ENCODE peak calls at places on chromosomes 7 and 10, in five cellular contexts. One of them, this sample, is unnamed.

GRCh38 chr10:87092356-87092860 is 2.2 kb downstream of the GLUD1 start:
- DNase-seq in A549: no peak
- DNase-seq in GM23338: peak
- DNase-seq in HCT116: no peak
- DNase-seq in HepG2: no peak
- DNase-seq in this sample: no peak

GRCh38 chr7:69395072-69395714 is 203.1 kb upstream of the AUTS2 start:
- DNase-seq in A549: peak
- DNase-seq in GM23338: no peak
- DNase-seq in HCT116: no peak
- DNase-seq in HepG2: no peak
- DNase-seq in this sample: no peak

GRCh38 chr10:64867501-64867962 is 1346.3 kb downstream of the REEP3 start:
- DNase-seq in A549: no peak
- DNase-seq in GM23338: no peak
- DNase-seq in HCT116: no peak
- DNase-seq in HepG2: peak
- DNase-seq in this sample: no peak

GRCh38 chr7:25665346-25665745 is 437.1 kb upstream of the NPVF start:
- DNase-seq in A549: no peak
- DNase-seq in GM23338: no peak
- DNase-seq in HCT116: no peak
- DNase-seq in HepG2: no peak
- DNase-seq in this sample: no peak

GRCh38 chr10:80177781-80178636 is 27.3 kb downstream of the ANXA11 start:
- DNase-seq in A549: no peak
- DNase-seq in GM23338: no peak
- DNase-seq in HCT116: no peak
- DNase-seq in HepG2: no peak
- DNase-seq in this sample: no peak

GRCh38 chr7:77346441-77346840 is 69.7 kb downstream of the GSAP start:
- DNase-seq in A549: no peak
- DNase-seq in GM23338: no peak
- DNase-seq in HCT116: no peak
- DNase-seq in HepG2: no peak
- DNase-seq in this sample: no peak

GRCh38 chr7:103540986-103541385 is 95.0 kb upstream of the SLC26A5 start:
- DNase-seq in A549: no peak
- DNase-seq in GM23338: no peak
- DNase-seq in HCT116: no peak
- DNase-seq in HepG2: no peak
- DNase-seq in this sample: no peak

GRCh38 chr7:40673285-40673684 is 538.5 kb downstream of the SUGCT start:
- DNase-seq in A549: no peak
- DNase-seq in GM23338: no peak
- DNase-seq in HCT116: no peak
- DNase-seq in HepG2: no peak
- DNase-seq in this sample: peak

GRCh38 chr7:25781704-25782103 is 370.3 kb upstream of the NFE2L3 start:
- DNase-seq in A549: no peak
- DNase-seq in GM23338: no peak
- DNase-seq in HCT116: no peak
- DNase-seq in HepG2: no peak
- DNase-seq in this sample: no peak

GRCh38 chr10:131041361-131041916 is 270.1 kb downstream of the TCERG1L start:
- DNase-seq in A549: no peak
- DNase-seq in GM23338: no peak
- DNase-seq in HCT116: no peak
- DNase-seq in HepG2: no peak
- DNase-seq in this sample: no peak

GRCh38 chr7:7693881-7694280 is 24.5 kb downstream of the RPA3 start:
- DNase-seq in A549: peak
- DNase-seq in GM23338: no peak
- DNase-seq in HCT116: peak
- DNase-seq in HepG2: peak
- DNase-seq in this sample: peak

GRCh38 chr7:43647314-43647691 is 64.4 kb downstream of the STK17A start:
- DNase-seq in A549: no peak
- DNase-seq in GM23338: peak
- DNase-seq in HCT116: no peak
- DNase-seq in HepG2: no peak
- DNase-seq in this sample: no peak

GRCh38 chr10:102634696-102635095 is 9.6 kb upstream of the TRIM8 start:
- DNase-seq in A549: no peak
- DNase-seq in GM23338: no peak
- DNase-seq in HCT116: no peak
- DNase-seq in HepG2: no peak
- DNase-seq in this sample: no peak

GRCh38 chr10:406976-407375 is 271.7 kb downstream of the ZMYND11 start:
- DNase-seq in A549: no peak
- DNase-seq in GM23338: no peak
- DNase-seq in HCT116: no peak
- DNase-seq in HepG2: no peak
- DNase-seq in this sample: no peak

GRCh38 chr10:30935078-30935477 is 96.6 kb downstream of the ZNF438 start:
- DNase-seq in A549: no peak
- DNase-seq in GM23338: no peak
- DNase-seq in HCT116: no peak
- DNase-seq in HepG2: no peak
- DNase-seq in this sample: no peak

GRCh38 chr10:113720386-113720785 is 31.1 kb upstream of the PLEKHS1 start:
- DNase-seq in A549: no peak
- DNase-seq in GM23338: no peak
- DNase-seq in HCT116: no peak
- DNase-seq in HepG2: peak
- DNase-seq in this sample: no peak

GRCh38 chr10:120490288-120490687 is 33.3 kb downstream of the PLPP4 start:
- DNase-seq in A549: no peak
- DNase-seq in GM23338: peak
- DNase-seq in HCT116: no peak
- DNase-seq in HepG2: no peak
- DNase-seq in this sample: no peak

GRCh38 chr10:6838118-6838517 is 258.0 kb upstream of the PRKCQ start:
- DNase-seq in A549: peak
- DNase-seq in GM23338: peak
- DNase-seq in HCT116: no peak
- DNase-seq in HepG2: peak
- DNase-seq in this sample: no peak

GRCh38 chr10:44913312-44914079 is 2.4 kb downstream of the TMEM72 start:
- DNase-seq in A549: no peak
- DNase-seq in GM23338: no peak
- DNase-seq in HCT116: no peak
- DNase-seq in HepG2: no peak
- DNase-seq in this sample: no peak

GRCh38 chr10:63765126-63765525 is 243.9 kb downstream of the REEP3 start:
- DNase-seq in A549: peak
- DNase-seq in GM23338: no peak
- DNase-seq in HCT116: no peak
- DNase-seq in HepG2: no peak
- DNase-seq in this sample: no peak

GRCh38 chr7:151742713-151743480 is 134.0 kb downstream of the PRKAG2 start:
- DNase-seq in A549: no peak
- DNase-seq in GM23338: peak
- DNase-seq in HCT116: no peak
- DNase-seq in HepG2: no peak
- DNase-seq in this sample: no peak
- TF ChIP-seq REST in A549: no peak
- TF ChIP-seq REST in GM23338: no peak
- TF ChIP-seq REST in HCT116: no peak
- TF ChIP-seq REST in HepG2: no peak
- TF ChIP-seq REST in this sample: no peak

GRCh38 chr7:100888988-100889760 is at the start of gene UFSP1:
- DNase-seq in A549: no peak
- DNase-seq in GM23338: no peak
- DNase-seq in HCT116: peak
- DNase-seq in HepG2: no peak
- DNase-seq in this sample: no peak

GRCh38 chr7:100886936-100887185 is 2.7 kb downstream of the UFSP1 start:
- DNase-seq in A549: no peak
- DNase-seq in GM23338: no peak
- DNase-seq in HCT116: no peak
- DNase-seq in HepG2: no peak
- DNase-seq in this sample: no peak

GRCh38 chr7:100888529-100888987 is 957 bp downstream of the UFSP1 start:
- DNase-seq in A549: no peak
- DNase-seq in GM23338: no peak
- DNase-seq in HCT116: no peak
- DNase-seq in HepG2: no peak
- DNase-seq in this sample: no peak

GRCh38 chr7:100887186-100887954 is 2.1 kb downstream of the UFSP1 start:
- DNase-seq in A549: no peak
- DNase-seq in GM23338: no peak
- DNase-seq in HCT116: no peak
- DNase-seq in HepG2: no peak
- DNase-seq in this sample: no peak

DNA sequence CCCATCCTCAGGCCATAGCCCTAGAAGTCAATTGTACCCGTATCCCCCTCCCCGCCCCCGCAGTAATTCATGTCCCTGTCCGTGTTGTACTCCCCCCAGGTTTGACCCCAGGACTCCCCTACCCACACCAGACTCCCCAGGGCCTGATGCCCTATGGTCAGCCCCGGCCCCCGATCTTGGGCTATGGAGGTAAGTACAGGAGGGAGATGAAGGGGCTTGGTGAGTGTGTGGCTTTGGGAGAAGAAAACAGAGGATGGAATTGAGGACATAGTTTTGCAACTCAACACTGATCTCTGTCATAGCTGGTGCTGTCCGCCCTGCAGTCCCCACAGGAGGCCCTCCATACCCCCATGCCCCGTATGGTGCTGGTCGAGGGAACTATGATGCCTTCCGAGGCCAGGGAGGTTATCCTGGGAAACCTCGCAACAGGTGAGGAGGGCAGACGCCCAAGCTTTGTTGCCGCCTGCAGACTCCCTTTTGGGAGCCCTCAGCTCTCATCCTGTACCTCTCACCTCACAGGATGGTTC is 1.5 kb downstream of the UFSP1 start:
- DNase-seq in A549: no peak
- DNase-seq in GM23338: no peak
- DNase-seq in HCT116: no peak
- DNase-seq in HepG2: no peak
- DNase-seq in this sample: no peak
- TF ChIP-seq REST in A549: no peak
- TF ChIP-seq REST in GM23338: no peak
- TF ChIP-seq REST in HCT116: no peak
- TF ChIP-seq REST in HepG2: no peak
- TF ChIP-seq REST in this sample: no peak

DNA sequence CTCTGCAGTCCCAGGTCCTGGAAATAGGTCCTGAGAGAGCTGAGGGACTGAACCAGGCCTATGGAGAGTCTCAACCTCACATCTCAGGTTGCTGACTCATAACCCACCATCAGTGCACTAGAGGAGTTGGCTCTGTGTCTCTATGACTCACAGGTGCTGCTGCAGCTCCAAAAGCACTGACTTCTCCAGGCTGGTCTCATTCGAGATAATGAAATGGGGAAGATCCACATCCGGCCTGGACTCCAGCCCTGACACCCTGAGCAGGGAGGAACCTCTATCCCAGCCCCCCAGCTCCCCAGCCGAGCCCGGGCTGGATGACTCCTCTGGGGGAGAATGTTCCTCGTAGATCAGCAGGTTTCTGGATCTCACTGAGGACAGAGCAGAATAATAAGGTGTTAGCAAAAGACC is 35.5 kb upstream of the DGKI start:
- DNase-seq in A549: peak
- DNase-seq in GM23338: no peak
- DNase-seq in HCT116: peak
- DNase-seq in HepG2: no peak
- DNase-seq in this sample: peak
- TF ChIP-seq REST in A549: no peak
- TF ChIP-seq REST in GM23338: no peak
- TF ChIP-seq REST in HCT116: no peak
- TF ChIP-seq REST in HepG2: no peak
- TF ChIP-seq REST in this sample: no peak

DNA sequence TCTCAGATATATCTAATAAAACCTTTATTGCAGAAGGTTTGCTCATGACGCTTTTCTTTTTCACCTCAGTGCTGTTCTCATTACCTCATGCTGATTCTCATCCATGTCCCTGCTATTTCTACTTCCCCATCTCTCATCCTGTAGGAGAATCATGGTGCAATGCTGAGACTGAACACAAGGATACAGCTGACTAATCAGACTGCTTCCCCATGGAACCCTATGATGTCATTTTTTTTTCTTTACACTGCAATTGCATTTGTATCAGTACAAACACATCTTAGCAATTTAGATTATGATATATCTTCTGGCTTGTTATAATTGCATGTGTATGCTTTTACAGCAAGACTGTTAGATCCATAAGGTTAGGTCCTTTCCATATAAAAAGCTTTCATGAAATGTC is 93.7 kb downstream of the SEMA3A start:
- DNase-seq in A549: peak
- DNase-seq in GM23338: peak
- DNase-seq in HCT116: peak
- DNase-seq in HepG2: no peak
- DNase-seq in this sample: no peak
- TF ChIP-seq REST in A549: no peak
- TF ChIP-seq REST in GM23338: no peak
- TF ChIP-seq REST in HCT116: no peak
- TF ChIP-seq REST in HepG2: no peak
- TF ChIP-seq REST in this sample: no peak

DNA sequence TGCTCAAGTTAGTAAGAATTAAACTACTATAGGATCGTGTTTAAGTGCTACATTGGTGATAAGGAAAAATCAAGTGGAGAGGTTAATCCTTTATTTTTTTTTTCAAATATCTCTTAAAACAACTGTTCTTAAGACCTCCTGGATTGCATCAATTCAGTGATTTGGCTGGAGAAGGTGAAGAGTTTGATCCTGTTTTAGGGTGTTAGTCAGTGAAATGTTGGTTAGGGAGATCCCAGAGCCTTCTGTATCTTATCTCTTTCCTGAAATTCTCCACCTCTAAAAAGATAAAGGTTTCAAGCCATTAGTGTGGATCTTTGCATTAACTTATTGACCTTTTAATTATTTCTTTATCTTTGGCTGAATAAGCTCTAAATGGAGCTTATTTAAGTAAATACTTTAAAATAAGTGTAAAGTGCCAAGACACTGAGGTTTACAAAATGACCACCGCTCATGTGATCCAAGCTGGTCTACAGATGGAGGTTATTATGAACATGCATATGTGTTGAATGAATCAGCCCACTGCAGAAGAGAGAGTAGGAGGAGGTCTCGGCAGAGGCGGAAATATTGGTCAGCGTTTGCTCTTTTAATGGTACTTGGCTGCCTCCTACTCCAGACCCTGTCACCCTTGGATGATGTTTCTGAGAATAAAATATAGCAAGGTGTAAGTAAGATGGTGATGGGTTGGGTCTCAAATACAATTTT is 51.8 kb upstream of the BMPER start:
- DNase-seq in A549: no peak
- DNase-seq in GM23338: no peak
- DNase-seq in HCT116: no peak
- DNase-seq in HepG2: no peak
- DNase-seq in this sample: no peak
- TF ChIP-seq REST in A549: no peak
- TF ChIP-seq REST in GM23338: no peak
- TF ChIP-seq REST in HCT116: no peak
- TF ChIP-seq REST in HepG2: no peak
- TF ChIP-seq REST in this sample: no peak

This sample was measured in Panc1.